ENCODE peak calls at places on chromosomes 3 and 15, in five cellular contexts. C is heart left ventricle, W is A549, N is adrenal gland, P is ovary. X is an unnamed sample.

GRCh38 chr3:47057212-47057671 is 77.8 kb downstream of the NBEAL2 start:
- DNase-seq in P (no peak), C (no peak), W (no peak), N (no peak), X (no peak)

GRCh38 chr3:14235003-14235876 is 56.6 kb downstream of the LSM3 start:
- DNase-seq in N (no peak), C (no peak), W (no peak), P (no peak), X (no peak)

GRCh38 chr3:157077565-157077991 is 82.4 kb downstream of the CCNL1 start:
- DNase-seq in W (no peak), C (no peak), N (no peak), P (no peak), X (no peak)

GRCh38 chr3:55165704-55166103 is 237.8 kb upstream of the LRTM1 start:
- DNase-seq in C (no peak), N (no peak), W (no peak), P (no peak), X (no peak)

GRCh38 chr3:52240059-52240885 is 1.3 kb upstream of the TWF2 start:
- DNase-seq in W (no peak), P (peak), N (peak), C (no peak), X (peak)

GRCh38 chr3:139533781-139534443 is 5.6 kb downstream of the RBP1 start:
- DNase-seq in C (no peak), P (no peak), N (peak), W (no peak), X (no peak)

GRCh38 chr15:36841154-36841553 is 259.2 kb downstream of the MEIS2 start:
- DNase-seq in C (no peak), P (no peak), N (no peak), W (no peak), X (no peak)

GRCh38 chr3:134251731-134252391 is 1.2 kb upstream of the RYK start:
- DNase-seq in W (no peak), C (peak), P (peak), N (no peak), X (no peak)

GRCh38 chr3:195221015-195221853 is 49.7 kb downstream of the XXYLT1 start:
- DNase-seq in C (no peak), N (peak), W (no peak), P (peak), X (no peak)

GRCh38 chr3:142319094-142319493 is 93.7 kb upstream of the GK5 start:
- DNase-seq in N (no peak), W (no peak), P (no peak), C (no peak), X (no peak)

GRCh38 chr3:138389841-138390581 is 41.6 kb downstream of the MRAS start:
- DNase-seq in N (peak), P (peak), W (peak), C (no peak), X (no peak)

GRCh38 chr3:61663728-61664492 is 102.5 kb downstream of the PTPRG start:
- DNase-seq in P (no peak), C (no peak), N (no peak), W (peak), X (no peak)

GRCh38 chr3:36305929-36306520 is 74.3 kb upstream of the STAC start:
- DNase-seq in P (no peak), W (no peak), N (no peak), C (no peak), X (no peak)

GRCh38 chr3:196502775-196503181 is 790 bp downstream of the RNF168 start:
- DNase-seq in C (peak), W (peak), N (peak), P (peak), X (peak)

GRCh38 chr15:100771745-100772144 is 107.9 kb upstream of the ALDH1A3 start:
- DNase-seq in W (no peak), C (no peak), P (no peak), N (no peak), X (no peak)

GRCh38 chr3:112437146-112438022 is 61.9 kb downstream of the BTLA start:
- DNase-seq in W (no peak), P (no peak), N (no peak), C (no peak), X (no peak)

GRCh38 chr3:150917941-150918340 is 12.7 kb upstream of the MINDY4B start:
- DNase-seq in N (no peak), C (no peak), P (no peak), W (no peak), X (no peak)

GRCh38 chr3:187188931-187189330 is 8.4 kb upstream of the RTP1 start:
- DNase-seq in C (no peak), W (no peak), N (no peak), P (no peak), X (no peak)

GRCh38 chr3:99690761-99691369 is 52.5 kb downstream of the COL8A1 start:
- DNase-seq in P (no peak), N (no peak), W (no peak), C (no peak), X (no peak)

GRCh38 chr3:61250784-61251173 is 473 bp downstream of the FHIT start:
- DNase-seq in C (peak), P (peak), N (peak), W (no peak), X (peak)

GRCh38 chr3:44995142-44995770 is 19.2 kb downstream of the EXOSC7 start:
- DNase-seq in W (no peak), C (no peak), P (no peak), N (peak), X (peak)

GRCh38 chr3:119913021-119913420 is 131.1 kb downstream of the NR1I2 start:
- DNase-seq in C (no peak), N (no peak), P (no peak), W (no peak), X (no peak)

GRCh38 chr15:26771917-26772587 is 814 bp downstream of the GABRB3 start:
- DNase-seq in W (peak), N (peak), C (no peak), P (no peak), X (no peak)

GRCh38 chr15:31472636-31473383 is 146.2 kb downstream of the KLF13 start:
- DNase-seq in C (peak), P (no peak), W (no peak), N (peak), X (no peak)

GRCh38 chr3:151940481-151940880 is 67.0 kb downstream of the SUCNR1 start:
- DNase-seq in W (no peak), C (no peak), P (no peak), N (no peak), X (no peak)

GRCh38 chr3:151660890-151661289 is 72.8 kb upstream of the AADACL2 start:
- DNase-seq in W (no peak), N (no peak), P (no peak), C (no peak), X (no peak)

GRCh38 chr15:73369073-73369694 is 426 bp upstream of the HCN4 start:
- DNase-seq in N (no peak), W (no peak), P (no peak), C (no peak), X (no peak)

GRCh38 chr3:58471025-58471887 is 20.6 kb upstream of the KCTD6 start:
- DNase-seq in N (peak), W (peak), C (no peak), P (no peak), X (no peak)

GRCh38 chr15:39948817-39949216 is 14.9 kb downstream of the EIF2AK4 start:
- DNase-seq in N (no peak), C (no peak), P (no peak), W (no peak), X (no peak)

GRCh38 chr15:72599855-72600464 is 54.5 kb upstream of the GOLGA6B start:
- DNase-seq in P (no peak), N (peak), C (no peak), W (peak), X (peak)

GRCh38 chr3:184846500-184846899 is 34.5 kb downstream of the VPS8 start:
- DNase-seq in N (no peak), C (no peak), W (no peak), P (no peak), X (no peak)

GRCh38 chr3:25173610-25174009 is 254.5 kb upstream of the RARB start:
- DNase-seq in W (no peak), N (no peak), C (no peak), P (no peak), X (no peak)

GRCh38 chr3:71466483-71466882 is 117.0 kb downstream of the FOXP1 start:
- DNase-seq in W (peak), P (no peak), N (no peak), C (no peak), X (no peak)

GRCh38 chr3:50245831-50246516 is 10.0 kb downstream of the GNAI2 start:
- DNase-seq in W (peak), P (peak), C (peak), N (peak), X (peak)

GRCh38 chr3:56197259-56197965 is 270.9 kb downstream of the ERC2 start:
- DNase-seq in C (no peak), N (no peak), P (no peak), W (no peak), X (no peak)

GRCh38 chr15:41332788-41333527 is at the start of gene NUSAP1:
- DNase-seq in W (peak), C (peak), N (no peak), P (no peak), X (no peak)

GRCh38 chr15:41331281-41331680 is 1.1 kb downstream of the OIP5 start:
- DNase-seq in W (no peak), C (no peak), N (no peak), P (no peak), X (no peak)

GRCh38 chr15:41334293-41335120 is 1.8 kb downstream of the NUSAP1 start:
- DNase-seq in N (no peak), C (no peak), W (no peak), P (no peak), X (no peak)

GRCh38 chr15:41336549-41336948 is 3.9 kb downstream of the NUSAP1 start:
- DNase-seq in W (no peak), P (no peak), C (no peak), N (no peak), X (no peak)

GRCh38 chr15:41331833-41332787 is at the start of gene OIP5:
- DNase-seq in N (peak), P (peak), W (peak), C (peak), X (peak)
- TF ChIP-seq POLR2A in N (no peak), P (no peak), W (peak), C (no peak), X (no peak)

GRCh38 chr3:110420158-110420641 is 651.4 kb upstream of the NECTIN3 start:
- DNase-seq in N (no peak), W (peak), P (no peak), C (no peak), X (no peak)
- H3K27ac ChIP-seq in N (no peak), W (peak), P (no peak), C (no peak), X (no peak)

GRCh38 chr3:117695871-117696270 is 986.3 kb downstream of the TUSC7 start:
- DNase-seq in N (no peak), P (no peak), W (no peak), C (no peak), X (no peak)
- H3K4me3 ChIP-seq in N (no peak), P (no peak), W (no peak), C (no peak), X (no peak)

DNA sequence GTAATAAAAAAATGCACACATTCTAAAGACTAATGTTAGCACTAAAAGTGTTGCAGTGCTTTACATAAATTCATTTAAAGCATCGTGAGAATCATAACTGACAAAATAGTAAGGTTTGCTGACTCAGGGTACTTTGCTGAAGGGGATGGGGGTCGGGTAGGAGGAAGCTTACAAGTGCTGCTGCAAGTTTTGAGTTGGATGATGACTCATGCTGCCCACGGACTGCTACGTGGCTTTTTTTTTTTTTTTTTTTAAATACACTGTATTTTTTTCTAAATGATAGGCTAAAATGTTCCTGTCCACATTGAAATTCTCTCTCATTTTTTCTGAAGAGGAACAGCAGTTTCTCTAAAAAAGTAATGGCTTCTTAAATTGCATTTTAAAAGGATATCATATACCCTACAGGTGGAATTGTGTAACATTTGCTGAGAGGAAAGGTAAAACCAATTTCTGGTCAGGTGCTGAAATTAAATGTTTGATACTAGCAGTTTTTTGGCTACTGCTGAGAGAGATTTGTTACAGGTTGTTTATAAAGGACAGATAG is 2.2 kb downstream of the MAPK6 start:
- DNase-seq in C (no peak), P (peak), W (peak), N (peak), X (peak)
- TF ChIP-seq POLR2A in C (no peak), P (no peak), W (no peak), N (no peak), X (no peak)

GRCh38 chr3:148881286-148881685 is 16.2 kb downstream of the CPA3 start:
- DNase-seq in C (no peak), W (no peak), P (no peak), N (no peak), X (no peak)
- H3K27ac ChIP-seq in C (no peak), W (no peak), P (no peak), N (no peak), X (no peak)

GRCh38 chr3:128992926-128993460 is 883 bp downstream of the CFAP92 start:
- DNase-seq in P (no peak), C (no peak), N (no peak), W (no peak), X (no peak)
- H3K4me3 ChIP-seq in P (no peak), C (peak), N (no peak), W (no peak), X (no peak)

X was measured in tibial nerve.